ENCODE peak calls at places on chromosomes 5 and 9, in nine cellular contexts. Y, I, O, G, L, W, J, P and U are unnamed samples.

GRCh38 chr5:64807505-64807904 is 38.8 kb downstream of the CWC27 start:
- DNase-seq in Y (no peak), I (no peak), O (no peak), G (no peak), L (no peak), W (no peak), J (no peak), P (no peak), U (no peak)

GRCh38 chr5:148615644-148616283 is 38.6 kb downstream of the HTR4 start:
- DNase-seq in Y (no peak), I (no peak), O (no peak), G (no peak), L (no peak), W (no peak), J (no peak), P (no peak), U (no peak)

GRCh38 chr9:115132648-115133047 is 14.7 kb upstream of the TNC start:
- DNase-seq in Y (peak; percentile 42), I (no peak), O (no peak), G (no peak), L (no peak), W (no peak), J (no peak), P (no peak), U (peak; percentile 72)

GRCh38 chr5:33316773-33317172 is 124.0 kb upstream of the TARS1 start:
- DNase-seq in Y (no peak), I (no peak), O (no peak), G (no peak), L (no peak), W (no peak), J (no peak), P (no peak), U (no peak)

GRCh38 chr5:56148453-56148971 is 84.6 kb downstream of the ANKRD55 start:
- DNase-seq in Y (no peak), I (no peak), O (no peak), G (no peak), L (no peak), W (no peak), J (peak; percentile 96), P (no peak), U (no peak)

GRCh38 chr5:101643793-101644192 is 652.3 kb downstream of the SLCO4C1 start:
- DNase-seq in Y (no peak), I (no peak), O (no peak), G (no peak), L (no peak), W (no peak), J (no peak), P (no peak), U (no peak)

GRCh38 chr9:132348676-132349075 is 6.1 kb downstream of the SETX start:
- DNase-seq in Y (no peak), I (no peak), O (no peak), G (no peak), L (no peak), W (no peak), J (no peak), P (no peak), U (no peak)

GRCh38 chr5:14777932-14778788 is 93.4 kb downstream of the ANKH start:
- DNase-seq in Y (peak; percentile 16), I (no peak), O (no peak), G (no peak), L (no peak), W (no peak), J (no peak), P (no peak), U (no peak)

GRCh38 chr9:70117835-70118319 is 74.2 kb downstream of the MAMDC2 start:
- DNase-seq in Y (no peak), I (no peak), O (no peak), G (no peak), L (no peak), W (no peak), J (no peak), P (no peak), U (no peak)

GRCh38 chr9:69951411-69951810 is 92.2 kb upstream of the MAMDC2 start:
- DNase-seq in Y (no peak), I (no peak), O (no peak), G (no peak), L (no peak), W (no peak), J (no peak), P (no peak), U (no peak)

GRCh38 chr9:113349434-113350337 is at the start of gene BSPRY:
- DNase-seq in Y (peak; percentile 89), I (no peak), O (no peak), G (no peak), L (no peak), W (peak; percentile 66), J (no peak), P (peak; percentile 22), U (no peak)

GRCh38 chr9:131835132-131835910 is 95.4 kb upstream of the RAPGEF1 start:
- DNase-seq in Y (no peak), I (no peak), O (peak; percentile 22), G (no peak), L (no peak), W (no peak), J (no peak), P (no peak), U (no peak)

GRCh38 chr9:76905984-76906861 is at the start of gene PRUNE2:
- DNase-seq in Y (peak; percentile 94), I (no peak), O (peak; percentile 80), G (peak; percentile 75), L (peak; percentile 5), W (peak; percentile 52), J (no peak), P (no peak), U (peak; percentile 94)

GRCh38 chr9:98569070-98569469 is 139.7 kb downstream of the GABBR2 start:
- DNase-seq in Y (no peak), I (no peak), O (no peak), G (no peak), L (no peak), W (no peak), J (no peak), P (no peak), U (no peak)
- TF ChIP-seq EP300 in Y (no peak), I (no peak), O (no peak), G (no peak), L (no peak), W (no peak), J (no peak), P (no peak), U (no peak)

DNA sequence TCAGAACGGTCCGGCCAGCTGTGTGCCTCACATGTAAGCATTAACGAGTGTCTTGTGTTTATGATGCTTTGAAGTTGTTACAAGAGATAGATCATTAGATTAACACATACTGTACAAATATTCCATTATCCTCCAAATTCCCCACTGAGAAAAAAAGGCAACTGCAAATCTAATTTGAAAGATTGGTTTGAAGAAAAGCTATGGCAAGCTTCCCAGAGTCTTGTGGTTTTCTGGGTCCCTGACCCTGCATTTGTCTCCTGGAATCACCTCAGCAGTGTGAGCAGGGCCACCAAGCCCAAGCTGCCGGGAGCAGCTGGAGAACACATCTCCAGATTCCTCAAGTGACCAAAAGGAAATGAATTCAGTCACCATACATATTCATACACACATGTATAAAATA is 36.9 kb upstream of the ADAMTS16 start:
- DNase-seq in Y (no peak), I (no peak), O (no peak), G (no peak), L (no peak), W (no peak), J (no peak), P (no peak), U (no peak)
- TF ChIP-seq EP300 in Y (no peak), I (no peak), O (no peak), G (no peak), L (no peak), W (no peak), J (no peak), P (no peak), U (no peak)

GRCh38 chr9:33032865-33033264 is 7.8 kb downstream of the DNAJA1 start:
- DNase-seq in Y (no peak), I (no peak), O (no peak), G (no peak), L (no peak), W (no peak), J (no peak), P (no peak), U (no peak)

GRCh38 chr9:33030285-33030684 is 5.2 kb downstream of the DNAJA1 start:
- DNase-seq in Y (no peak), I (no peak), O (no peak), G (no peak), L (no peak), W (no peak), J (no peak), P (no peak), U (no peak)

GRCh38 chr9:33029106-33029788 is 4.2 kb downstream of the DNAJA1 start:
- DNase-seq in Y (no peak), I (no peak), O (no peak), G (no peak), L (no peak), W (no peak), J (no peak), P (no peak), U (no peak)

GRCh38 chr9:33032292-33032691 is 7.2 kb downstream of the DNAJA1 start:
- DNase-seq in Y (no peak), I (no peak), O (no peak), G (no peak), L (no peak), W (no peak), J (no peak), P (no peak), U (no peak)
- TF ChIP-seq EP300 in Y (no peak), I (no peak), O (no peak), G (no peak), L (no peak), W (no peak), J (no peak), P (no peak), U (no peak)

GRCh38 chr5:179192185-179192890 is 132.2 kb downstream of the ZNF354C start:
- DNase-seq in Y (no peak), I (no peak), O (no peak), G (peak; percentile 26), L (no peak), W (no peak), J (no peak), P (no peak), U (peak; percentile 49)

GRCh38 chr5:179194941-179195381 is 134.8 kb downstream of the ZNF354C start:
- DNase-seq in Y (no peak), I (no peak), O (no peak), G (peak; percentile 47), L (no peak), W (no peak), J (no peak), P (no peak), U (peak; percentile 56)

GRCh38 chr5:179192891-179193470 is 132.8 kb downstream of the ZNF354C start:
- DNase-seq in Y (no peak), I (no peak), O (no peak), G (peak; percentile 49), L (no peak), W (no peak), J (no peak), P (no peak), U (peak; percentile 53)

GRCh38 chr5:179194201-179194910 is 134.2 kb downstream of the ZNF354C start:
- DNase-seq in Y (no peak), I (no peak), O (no peak), G (peak; percentile 48), L (no peak), W (no peak), J (no peak), P (no peak), U (peak; percentile 58)

DNA sequence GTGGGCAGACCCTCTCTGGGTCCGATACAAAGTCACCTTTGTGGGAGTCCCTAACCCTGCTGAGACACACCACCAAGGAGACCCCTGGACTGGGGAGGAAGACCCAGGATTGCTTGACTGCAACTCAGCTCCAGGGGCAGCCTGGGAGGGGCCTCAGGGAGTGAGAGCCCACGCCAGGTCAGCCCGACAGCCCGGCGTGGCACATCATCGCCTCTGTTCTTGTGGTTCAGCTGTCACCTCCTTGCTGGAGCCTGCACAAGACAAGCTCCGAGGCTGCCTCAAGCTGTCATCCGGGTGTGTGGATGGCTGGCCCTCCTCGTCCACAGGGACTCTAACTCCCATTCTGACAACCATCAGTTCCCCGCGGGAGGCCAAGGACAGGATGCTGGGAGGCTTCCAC is 133.6 kb downstream of the ZNF354C start:
- DNase-seq in Y (no peak), I (no peak), O (no peak), G (no peak), L (no peak), W (no peak), J (no peak), P (no peak), U (peak; percentile 28)
- TF ChIP-seq EP300 in Y (no peak), I (no peak), O (no peak), G (no peak), L (no peak), W (no peak), J (no peak), P (no peak), U (no peak)